ENCODE peak calls at places on chromosomes 2 and 18, in four cellular contexts. Q is HL-60, W is K562, H is GM12878. D is an unnamed sample.
A peak's percentile ranks its signal among the peaks of the same experiment; 100 is the strongest.

GRCh38 chr18:9737814-9738160 is 29.7 kb downstream of the RAB31 start:
- DNase-seq in Q (no peak), W (peak; percentile 25), H (no peak), D (no peak)

GRCh38 chr2:101787097-101787496 is 89.6 kb downstream of the MAP4K4 start:
- DNase-seq in Q (no peak), W (no peak), H (no peak), D (no peak)

GRCh38 chr2:170247333-170247732 is 69.4 kb downstream of the MYO3B start:
- DNase-seq in Q (no peak), W (no peak), H (no peak), D (no peak)

GRCh38 chr2:139353874-139354273 is 573.7 kb upstream of the NXPH2 start:
- DNase-seq in Q (no peak), W (no peak), H (no peak), D (no peak)

GRCh38 chr18:8536226-8536625 is 73.0 kb upstream of the RAB12 start:
- DNase-seq in Q (no peak), W (no peak), H (no peak), D (no peak)

GRCh38 chr2:162382283-162382682 is 38.4 kb downstream of the GCA start:
- DNase-seq in Q (no peak), W (no peak), H (no peak), D (no peak)

GRCh38 chr2:168194784-168195522 is 52.4 kb downstream of the STK39 start:
- DNase-seq in Q (peak; percentile 36), W (no peak), H (peak; percentile 28), D (peak; percentile 14)

GRCh38 chr2:162058973-162059668 is 14.9 kb downstream of the DPP4 start:
- DNase-seq in Q (no peak), W (no peak), H (peak; percentile 84), D (no peak)

GRCh38 chr18:52288403-52289004 is 51.5 kb upstream of the DCC start:
- DNase-seq in Q (peak; percentile 11), W (peak; percentile 10), H (no peak), D (peak; percentile 1)

GRCh38 chr18:26089247-26090129 is 925 bp downstream of the SS18 start:
- DNase-seq in Q (no peak), W (peak; percentile 71), H (no peak), D (no peak)

GRCh38 chr18:30712383-30712782 is 330.2 kb downstream of the DSC3 start:
- DNase-seq in Q (no peak), W (no peak), H (peak; percentile 9), D (peak; percentile 5)

GRCh38 chr2:19833978-19834377 is 67.8 kb downstream of the TTC32 start:
- DNase-seq in Q (no peak), W (no peak), H (no peak), D (no peak)

GRCh38 chr2:100451734-100452133 is 18.5 kb upstream of the NMS start:
- DNase-seq in Q (no peak), W (no peak), H (no peak), D (no peak)

GRCh38 chr18:79507546-79508480 is 112.1 kb downstream of the NFATC1 start:
- DNase-seq in Q (peak; percentile 74), W (no peak), H (no peak), D (no peak)

GRCh38 chr2:161041356-161041755 is 118.9 kb upstream of the TANK start:
- DNase-seq in Q (no peak), W (no peak), H (no peak), D (no peak)

GRCh38 chr2:202624133-202624532 is 10.6 kb upstream of the FAM117B start:
- DNase-seq in Q (no peak), W (no peak), H (no peak), D (no peak)

GRCh38 chr2:11058129-11058528 is 97.1 kb upstream of the SLC66A3 start:
- DNase-seq in Q (no peak), W (no peak), H (no peak), D (no peak)

GRCh38 chr2:45390856-45391255 is 220.2 kb downstream of the SRBD1 start:
- DNase-seq in Q (no peak), W (no peak), H (no peak), D (no peak)

GRCh38 chr2:238143239-238143951 is 4.9 kb downstream of the KLHL30 start:
- DNase-seq in Q (no peak), W (no peak), H (no peak), D (no peak)

GRCh38 chr2:61144697-61145268 is 17.2 kb upstream of the C2orf74 start:
- DNase-seq in Q (peak; percentile 96), W (no peak), H (peak; percentile 99), D (peak; percentile 84)

GRCh38 chr2:205754924-205755321 is 72.6 kb downstream of the NRP2 start:
- DNase-seq in Q (no peak), W (peak; percentile 5), H (no peak), D (no peak)

GRCh38 chr18:63207154-63207790 is 112.3 kb downstream of the BCL2 start:
- DNase-seq in Q (no peak), W (no peak), H (no peak), D (no peak)

GRCh38 chr2:193502363-193503035 is 1307.8 kb upstream of the TMEFF2 start:
- DNase-seq in Q (no peak), W (peak; percentile 68), H (no peak), D (no peak)

GRCh38 chr18:8839285-8839684 is 133.9 kb downstream of the MTCL1 start:
- DNase-seq in Q (no peak), W (no peak), H (no peak), D (no peak)

GRCh38 chr18:44898536-44898935 is 217.8 kb downstream of the SETBP1 start:
- DNase-seq in Q (no peak), W (no peak), H (no peak), D (no peak)
- TF ChIP-seq POLR2AphosphoS5 in Q (no peak), W (no peak), H (no peak), D (no peak)

GRCh38 chr2:43068730-43069517 is 157.5 kb downstream of the ZFP36L2 start:
- DNase-seq in Q (no peak), W (no peak), H (no peak), D (no peak)
- TF ChIP-seq SPI1 in Q (no peak), W (no peak), H (no peak), D (no peak)

DNA sequence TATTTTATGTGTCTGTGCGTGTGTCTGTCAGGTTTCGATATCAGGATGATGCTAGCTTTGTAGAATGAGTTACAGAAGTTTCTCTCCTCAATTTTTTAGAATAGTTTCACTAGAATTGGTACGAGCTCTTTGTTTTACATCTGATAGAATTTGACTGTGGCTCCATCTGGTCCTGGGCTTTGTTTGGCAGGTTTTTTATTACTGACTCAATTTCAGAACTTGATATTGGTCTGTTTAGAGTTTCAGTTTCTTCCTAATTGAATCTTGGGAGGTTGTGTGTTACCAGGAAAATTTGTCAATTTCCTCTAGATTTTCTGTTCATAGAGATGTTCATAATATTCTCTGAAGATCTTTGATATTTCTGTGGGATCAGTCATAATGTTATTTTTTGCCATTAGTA is 289.4 kb upstream of the COL3A1 start:
- DNase-seq in Q (no peak), W (no peak), H (no peak), D (no peak)
- TF ChIP-seq POLR2AphosphoS5 in Q (no peak), W (no peak), H (no peak), D (no peak)

GRCh38 chr2:74036450-74037175 is 51.9 kb downstream of the TET3 start:
- DNase-seq in Q (no peak), W (peak; percentile 89), H (no peak), D (no peak)
- TF ChIP-seq SPI1 in Q (no peak), W (no peak), H (no peak), D (peak; percentile 12)

GRCh38 chr2:241011751-241012510 is 13.5 kb downstream of the SNED1 start:
- DNase-seq in Q (no peak), W (no peak), H (no peak), D (no peak)

GRCh38 chr2:241009191-241009590 is 10.8 kb downstream of the SNED1 start:
- DNase-seq in Q (no peak), W (no peak), H (no peak), D (no peak)

GRCh38 chr2:241009601-241010530 is 11.4 kb downstream of the SNED1 start:
- DNase-seq in Q (no peak), W (no peak), H (no peak), D (peak; percentile 68)

GRCh38 chr2:241011296-241011600 is 12.8 kb downstream of the SNED1 start:
- DNase-seq in Q (no peak), W (no peak), H (no peak), D (no peak)

GRCh38 chr2:241010531-241011295 is 12.3 kb downstream of the SNED1 start:
- DNase-seq in Q (no peak), W (no peak), H (no peak), D (no peak)
- TF ChIP-seq POLR2AphosphoS5 in Q (no peak), W (no peak), H (no peak), D (no peak)

DNA sequence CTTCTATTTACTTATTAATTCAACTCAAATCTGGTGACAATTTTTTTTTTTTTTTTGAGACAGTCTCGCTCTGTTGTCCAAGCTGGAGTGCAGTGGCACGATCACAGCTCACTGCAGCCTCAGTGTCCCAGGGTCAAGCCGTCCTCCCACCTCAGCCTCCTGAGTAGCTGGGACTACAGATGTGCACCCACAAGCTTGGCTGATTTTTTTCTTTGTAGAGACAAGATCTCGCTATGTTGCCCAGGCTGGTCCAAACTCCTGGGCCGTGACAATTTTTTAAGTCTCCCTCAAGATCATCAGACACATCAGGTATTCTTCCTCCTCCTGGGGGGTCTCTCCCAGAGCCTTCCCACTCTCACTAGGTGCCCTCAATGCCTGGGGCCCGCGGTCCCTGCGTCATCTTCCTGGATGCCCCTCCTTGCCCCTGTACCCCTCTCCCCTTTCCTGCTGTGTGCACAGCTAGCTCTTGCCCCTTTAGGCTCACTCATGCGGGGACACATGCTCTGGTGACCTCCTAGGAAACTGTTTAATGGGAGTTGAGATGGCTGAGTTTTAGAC is 38.0 kb downstream of the MAL start:
- DNase-seq in Q (no peak), W (no peak), H (no peak), D (no peak)
- TF ChIP-seq SPI1 in Q (no peak), W (no peak), H (no peak), D (no peak)

GRCh38 chr2:234690569-234691225 is 193.8 kb upstream of the ARL4C start:
- DNase-seq in Q (no peak), W (no peak), H (no peak), D (no peak)
- TF ChIP-seq POLR2AphosphoS5 in Q (no peak), W (no peak), H (no peak), D (no peak)

DNA sequence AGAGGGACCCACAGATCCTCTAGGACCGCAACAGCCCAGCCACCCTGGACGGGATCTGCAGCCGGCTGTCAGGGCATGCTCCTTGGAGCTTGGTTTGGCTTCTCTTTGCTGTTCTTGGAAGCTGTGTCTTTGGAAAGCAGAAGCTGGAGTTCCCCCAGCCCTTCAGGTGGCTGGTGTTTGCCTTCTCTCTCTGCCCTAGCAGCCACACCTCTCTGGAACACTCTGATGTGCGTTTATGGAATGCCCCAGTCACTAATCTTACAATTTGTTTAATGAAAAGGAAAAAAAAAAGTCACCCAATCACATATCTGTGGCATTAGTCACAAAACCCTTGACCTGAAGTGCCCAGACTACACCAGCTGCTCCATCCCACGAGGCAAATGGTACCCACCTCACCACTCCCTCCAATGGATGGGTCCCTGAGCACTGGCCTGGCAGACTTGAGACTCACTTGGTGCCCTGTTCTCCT is 70.3 kb upstream of the DAPL1 start:
- DNase-seq in Q (no peak), W (no peak), H (no peak), D (no peak)
- TF ChIP-seq SPI1 in Q (no peak), W (no peak), H (no peak), D (no peak)

D was measured in GM12891.